ENCODE peak calls at places on chromosomes 7 and 10, in five cellular contexts. One of them, this sample, is unnamed.

GRCh38 chr7:125444864-125445263 is 515.2 kb upstream of the POT1 start:
- DNase-seq in foreskin fibroblast: no peak
- DNase-seq in cardiac muscle cell: no peak
- DNase-seq in pancreas: no peak
- DNase-seq in nephron progenitor cell: no peak
- DNase-seq in this sample: no peak

GRCh38 chr7:26853788-26854393 is 10.5 kb downstream of the SKAP2 start:
- DNase-seq in foreskin fibroblast: peak; percentile 21
- DNase-seq in cardiac muscle cell: peak; percentile 57
- DNase-seq in pancreas: no peak
- DNase-seq in nephron progenitor cell: no peak
- DNase-seq in this sample: no peak

GRCh38 chr10:71323407-71323806 is 4.3 kb downstream of the SLC29A3 start:
- DNase-seq in foreskin fibroblast: peak; percentile 20
- DNase-seq in cardiac muscle cell: no peak
- DNase-seq in pancreas: no peak
- DNase-seq in nephron progenitor cell: no peak
- DNase-seq in this sample: no peak

GRCh38 chr10:123958221-123958620 is 66.6 kb upstream of the CPXM2 start:
- DNase-seq in foreskin fibroblast: no peak
- DNase-seq in cardiac muscle cell: no peak
- DNase-seq in pancreas: no peak
- DNase-seq in nephron progenitor cell: no peak
- DNase-seq in this sample: no peak

GRCh38 chr10:2278391-2278790 is 541.1 kb upstream of the ADARB2 start:
- DNase-seq in foreskin fibroblast: no peak
- DNase-seq in cardiac muscle cell: no peak
- DNase-seq in pancreas: no peak
- DNase-seq in nephron progenitor cell: no peak
- DNase-seq in this sample: no peak

GRCh38 chr7:34158754-34159153 is 253.4 kb downstream of the BMPER start:
- DNase-seq in foreskin fibroblast: no peak
- DNase-seq in cardiac muscle cell: peak; percentile 56
- DNase-seq in pancreas: no peak
- DNase-seq in nephron progenitor cell: no peak
- DNase-seq in this sample: no peak

GRCh38 chr10:58943234-58943633 is 233.2 kb upstream of the PHYHIPL start:
- DNase-seq in foreskin fibroblast: no peak
- DNase-seq in cardiac muscle cell: no peak
- DNase-seq in pancreas: no peak
- DNase-seq in nephron progenitor cell: no peak
- DNase-seq in this sample: no peak

GRCh38 chr7:115267503-115267902 is 345.6 kb downstream of the MDFIC start:
- DNase-seq in foreskin fibroblast: no peak
- DNase-seq in cardiac muscle cell: no peak
- DNase-seq in pancreas: no peak
- DNase-seq in nephron progenitor cell: no peak
- DNase-seq in this sample: no peak

GRCh38 chr7:30920584-30921539 is 9.2 kb downstream of the AQP1 start:
- DNase-seq in foreskin fibroblast: peak; percentile 54
- DNase-seq in cardiac muscle cell: peak; percentile 79
- DNase-seq in pancreas: peak; percentile 25
- DNase-seq in nephron progenitor cell: peak; percentile 0
- DNase-seq in this sample: peak; percentile 1

GRCh38 chr10:117762819-117763172 is 220.2 kb downstream of the EMX2 start:
- DNase-seq in foreskin fibroblast: no peak
- DNase-seq in cardiac muscle cell: no peak
- DNase-seq in pancreas: no peak
- DNase-seq in nephron progenitor cell: no peak
- DNase-seq in this sample: no peak

GRCh38 chr7:50814166-50814565 is 31.5 kb upstream of the GRB10 start:
- DNase-seq in foreskin fibroblast: no peak
- DNase-seq in cardiac muscle cell: no peak
- DNase-seq in pancreas: no peak
- DNase-seq in nephron progenitor cell: no peak
- DNase-seq in this sample: no peak

GRCh38 chr10:31490858-31491504 is 172.0 kb downstream of the ZEB1 start:
- DNase-seq in foreskin fibroblast: peak; percentile 34
- DNase-seq in cardiac muscle cell: peak; percentile 65
- DNase-seq in pancreas: peak; percentile 16
- DNase-seq in nephron progenitor cell: peak; percentile 15
- DNase-seq in this sample: no peak

GRCh38 chr10:63878428-63878827 is 357.2 kb downstream of the REEP3 start:
- DNase-seq in foreskin fibroblast: no peak
- DNase-seq in cardiac muscle cell: no peak
- DNase-seq in pancreas: no peak
- DNase-seq in nephron progenitor cell: no peak
- DNase-seq in this sample: no peak

GRCh38 chr10:117537436-117537903 is 5.1 kb upstream of the EMX2 start:
- DNase-seq in foreskin fibroblast: peak; percentile 23
- DNase-seq in cardiac muscle cell: peak; percentile 69
- DNase-seq in pancreas: no peak
- DNase-seq in nephron progenitor cell: peak; percentile 78
- DNase-seq in this sample: no peak

GRCh38 chr7:98038731-98039130 is 48.7 kb upstream of the OCM2 start:
- DNase-seq in foreskin fibroblast: no peak
- DNase-seq in cardiac muscle cell: no peak
- DNase-seq in pancreas: no peak
- DNase-seq in nephron progenitor cell: no peak
- DNase-seq in this sample: no peak

DNA sequence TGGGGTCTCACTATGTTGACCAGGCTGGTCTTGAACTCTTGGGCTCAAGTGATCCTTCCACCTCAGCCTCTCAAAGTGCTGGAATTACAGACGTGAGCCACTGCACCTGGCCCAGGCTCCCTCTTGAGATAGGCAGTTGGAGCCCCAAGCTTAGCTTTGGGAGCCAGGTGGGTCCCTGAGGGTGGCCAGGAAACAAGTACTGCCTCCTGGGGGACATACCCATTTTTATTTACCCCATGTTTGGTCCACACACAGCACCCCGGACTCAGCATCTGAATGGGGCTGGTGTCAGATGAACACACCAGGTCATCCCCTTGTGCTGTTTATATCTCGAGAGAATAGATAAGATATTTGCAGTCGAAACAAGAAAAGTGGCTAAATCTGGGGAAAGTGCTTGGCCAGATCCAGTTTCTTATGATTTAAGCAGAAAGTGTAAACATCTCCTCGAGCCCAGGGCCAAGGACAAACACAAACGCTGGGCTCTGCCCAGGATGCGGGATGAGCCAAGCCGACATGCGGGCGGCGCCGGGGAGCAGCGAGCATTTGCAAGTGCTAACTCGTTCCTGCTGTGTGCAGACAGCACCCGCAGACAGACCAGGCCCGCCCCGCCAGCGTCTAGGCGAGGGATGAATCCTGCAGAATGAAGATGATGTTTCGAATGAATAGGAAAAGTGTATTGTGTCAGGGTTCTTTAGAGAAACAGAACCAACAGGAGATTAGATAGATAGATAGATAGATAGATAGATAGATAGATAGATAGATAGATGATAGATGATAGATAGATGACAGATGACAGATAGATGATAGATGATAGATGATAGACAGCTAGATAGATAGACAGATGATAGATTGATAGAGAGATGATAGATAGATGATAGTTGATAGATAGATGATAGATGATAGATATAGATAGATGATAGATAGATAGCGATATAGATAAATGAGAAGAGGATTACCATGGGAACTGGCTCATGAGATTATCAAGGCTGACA is 44.3 kb upstream of the OCM2 start:
- DNase-seq in foreskin fibroblast: no peak
- DNase-seq in cardiac muscle cell: peak; percentile 18
- DNase-seq in pancreas: no peak
- DNase-seq in nephron progenitor cell: peak; percentile 15
- DNase-seq in this sample: no peak
- TF ChIP-seq CTCF in foreskin fibroblast: no peak
- TF ChIP-seq CTCF in cardiac muscle cell: no peak
- TF ChIP-seq CTCF in pancreas: no peak
- TF ChIP-seq CTCF in nephron progenitor cell: no peak
- TF ChIP-seq CTCF in this sample: no peak

DNA sequence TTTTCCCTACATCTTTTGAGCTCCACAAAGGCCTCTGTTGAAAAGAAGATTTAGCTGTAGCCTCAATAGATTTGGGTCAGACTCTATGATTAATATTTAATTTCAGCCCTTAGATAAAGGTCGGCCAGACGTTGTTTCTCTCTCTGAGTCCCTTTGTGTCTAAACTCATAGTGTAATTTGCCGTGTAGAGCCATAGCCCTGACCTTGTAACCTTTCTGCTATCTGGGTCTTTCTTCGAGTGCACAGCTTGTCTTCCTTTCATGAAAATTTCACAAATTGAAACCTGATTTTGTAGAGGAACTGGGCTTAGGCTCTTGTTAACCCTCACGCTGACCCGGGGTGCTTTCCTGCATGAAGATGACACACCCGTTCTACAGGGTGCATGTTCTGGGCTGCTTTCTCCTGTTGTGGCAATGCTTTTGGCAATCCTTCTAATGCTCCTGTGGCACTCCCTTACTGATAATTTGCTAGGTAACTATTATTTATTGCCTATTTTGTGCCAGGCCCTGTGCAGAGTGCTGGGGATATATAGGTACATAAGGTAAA is 21.2 kb downstream of the LSMEM1 start:
- DNase-seq in foreskin fibroblast: no peak
- DNase-seq in cardiac muscle cell: no peak
- DNase-seq in pancreas: no peak
- DNase-seq in nephron progenitor cell: no peak
- DNase-seq in this sample: no peak
- TF ChIP-seq CTCF in foreskin fibroblast: no peak
- TF ChIP-seq CTCF in cardiac muscle cell: no peak
- TF ChIP-seq CTCF in pancreas: no peak
- TF ChIP-seq CTCF in nephron progenitor cell: no peak
- TF ChIP-seq CTCF in this sample: no peak

GRCh38 chr7:997404-998395 is 14.7 kb downstream of the CYP2W1 start:
- DNase-seq in foreskin fibroblast: no peak
- DNase-seq in cardiac muscle cell: no peak
- DNase-seq in pancreas: no peak
- DNase-seq in nephron progenitor cell: no peak
- DNase-seq in this sample: no peak
- TF ChIP-seq CTCF in foreskin fibroblast: no peak
- TF ChIP-seq CTCF in cardiac muscle cell: no peak
- TF ChIP-seq CTCF in pancreas: no peak
- TF ChIP-seq CTCF in nephron progenitor cell: no peak
- TF ChIP-seq CTCF in this sample: no peak

GRCh38 chr10:120997313-120998102 is 146.3 kb downstream of the WDR11 start:
- DNase-seq in foreskin fibroblast: no peak
- DNase-seq in cardiac muscle cell: no peak
- DNase-seq in pancreas: no peak
- DNase-seq in nephron progenitor cell: no peak
- DNase-seq in this sample: no peak

GRCh38 chr10:120996456-120997053 is 145.4 kb downstream of the WDR11 start:
- DNase-seq in foreskin fibroblast: no peak
- DNase-seq in cardiac muscle cell: no peak
- DNase-seq in pancreas: no peak
- DNase-seq in nephron progenitor cell: no peak
- DNase-seq in this sample: no peak

GRCh38 chr10:120998251-120998650 is 147.1 kb downstream of the WDR11 start:
- DNase-seq in foreskin fibroblast: no peak
- DNase-seq in cardiac muscle cell: no peak
- DNase-seq in pancreas: no peak
- DNase-seq in nephron progenitor cell: peak; percentile 63
- DNase-seq in this sample: no peak

GRCh38 chr10:120999868-121000267 is 148.7 kb downstream of the WDR11 start:
- DNase-seq in foreskin fibroblast: no peak
- DNase-seq in cardiac muscle cell: no peak
- DNase-seq in pancreas: no peak
- DNase-seq in nephron progenitor cell: no peak
- DNase-seq in this sample: no peak

GRCh38 chr10:120998782-120999285 is 147.7 kb downstream of the WDR11 start:
- DNase-seq in foreskin fibroblast: no peak
- DNase-seq in cardiac muscle cell: no peak
- DNase-seq in pancreas: no peak
- DNase-seq in nephron progenitor cell: no peak
- DNase-seq in this sample: no peak
- TF ChIP-seq CTCF in foreskin fibroblast: no peak
- TF ChIP-seq CTCF in cardiac muscle cell: no peak
- TF ChIP-seq CTCF in pancreas: no peak
- TF ChIP-seq CTCF in nephron progenitor cell: no peak
- TF ChIP-seq CTCF in this sample: no peak

DNA sequence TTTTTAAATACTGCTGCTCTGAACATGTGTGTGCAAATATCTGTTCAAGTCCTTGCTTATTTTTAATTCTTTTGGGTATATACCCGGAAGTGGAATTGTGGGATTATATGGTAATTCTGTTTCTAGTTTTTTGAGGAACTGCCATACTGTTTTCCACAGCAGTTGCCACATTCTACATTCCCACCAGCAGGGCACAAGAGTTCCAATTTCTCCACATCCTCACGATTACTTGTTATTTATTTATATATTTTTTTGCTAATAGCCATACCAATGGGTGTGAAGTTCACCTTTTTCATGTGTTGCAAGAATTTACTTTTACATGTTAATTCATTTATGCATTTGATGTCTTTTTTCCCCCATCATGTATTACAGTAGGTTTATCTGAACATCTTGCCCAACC is 79.6 kb upstream of the CXCL12 start:
- DNase-seq in foreskin fibroblast: no peak
- DNase-seq in cardiac muscle cell: no peak
- DNase-seq in pancreas: no peak
- DNase-seq in nephron progenitor cell: no peak
- DNase-seq in this sample: no peak
- TF ChIP-seq CTCF in foreskin fibroblast: no peak
- TF ChIP-seq CTCF in cardiac muscle cell: peak; percentile 9
- TF ChIP-seq CTCF in pancreas: no peak
- TF ChIP-seq CTCF in nephron progenitor cell: peak; percentile 7
- TF ChIP-seq CTCF in this sample: no peak

GRCh38 chr7:80082214-80082613 is 52.4 kb upstream of the GNAI1 start:
- DNase-seq in foreskin fibroblast: no peak
- DNase-seq in cardiac muscle cell: no peak
- DNase-seq in pancreas: no peak
- DNase-seq in nephron progenitor cell: no peak
- DNase-seq in this sample: no peak

GRCh38 chr7:80078159-80078731 is 56.4 kb upstream of the GNAI1 start:
- DNase-seq in foreskin fibroblast: peak; percentile 37
- DNase-seq in cardiac muscle cell: no peak
- DNase-seq in pancreas: no peak
- DNase-seq in nephron progenitor cell: no peak
- DNase-seq in this sample: no peak

GRCh38 chr7:80078882-80079281 is 55.7 kb upstream of the GNAI1 start:
- DNase-seq in foreskin fibroblast: no peak
- DNase-seq in cardiac muscle cell: no peak
- DNase-seq in pancreas: no peak
- DNase-seq in nephron progenitor cell: no peak
- DNase-seq in this sample: no peak
- TF ChIP-seq CTCF in foreskin fibroblast: no peak
- TF ChIP-seq CTCF in cardiac muscle cell: no peak
- TF ChIP-seq CTCF in pancreas: no peak
- TF ChIP-seq CTCF in nephron progenitor cell: no peak
- TF ChIP-seq CTCF in this sample: no peak

GRCh38 chr10:68172324-68172723 is 59.6 kb downstream of the ATOH7 start:
- DNase-seq in foreskin fibroblast: no peak
- DNase-seq in cardiac muscle cell: no peak
- DNase-seq in pancreas: no peak
- DNase-seq in nephron progenitor cell: no peak
- DNase-seq in this sample: no peak
- TF ChIP-seq CTCF in foreskin fibroblast: no peak
- TF ChIP-seq CTCF in cardiac muscle cell: no peak
- TF ChIP-seq CTCF in pancreas: no peak
- TF ChIP-seq CTCF in nephron progenitor cell: no peak
- TF ChIP-seq CTCF in this sample: no peak